ENCODE peak calls at places on chromosomes 3 and 15, in eight cellular contexts. One of them, this sample, is unnamed.
A peak's percentile ranks its signal among the peaks of the same experiment; 100 is the strongest.

GRCh38 chr3:108437439-108437838 is 73.0 kb downstream of the MYH15 start:
- DNase-seq in Daoy: no peak
- DNase-seq in BE2C: no peak
- DNase-seq in activated naive CD4-positive, alpha-beta T cell treated with anti-CD3 and anti-CD28 coated beads, Interleukin-2, amount 50 U/mL, for 72 hours: no peak
- DNase-seq in mesothelial cell of epicardium: no peak
- DNase-seq in NCI-H146: peak; percentile 91
- DNase-seq in hepatic stellate cell: no peak
- DNase-seq in stimulated activated CD4-positive, alpha-beta T cell treated with anti-CD3 and anti-CD28 coated beads, Interleukin-12 subunit alpha, Interleukin-12 subunit beta, amount 100 ng/mL, for 4 hours: no peak
- DNase-seq in this sample: peak; percentile 88

GRCh38 chr3:10420745-10421475 is 84.5 kb downstream of the ATP2B2 start:
- DNase-seq in mesothelial cell of epicardium: no peak
- DNase-seq in NCI-H146: no peak
- DNase-seq in activated naive CD4-positive, alpha-beta T cell treated with anti-CD3 and anti-CD28 coated beads, Interleukin-2, amount 50 U/mL, for 72 hours: no peak
- DNase-seq in Daoy: no peak
- DNase-seq in hepatic stellate cell: no peak
- DNase-seq in stimulated activated CD4-positive, alpha-beta T cell treated with anti-CD3 and anti-CD28 coated beads, Interleukin-12 subunit alpha, Interleukin-12 subunit beta, amount 100 ng/mL, for 4 hours: no peak
- DNase-seq in BE2C: no peak
- DNase-seq in this sample: no peak

GRCh38 chr15:82855286-82856092 is 46.1 kb downstream of the WHAMM start:
- DNase-seq in Daoy: no peak
- DNase-seq in BE2C: no peak
- DNase-seq in hepatic stellate cell: no peak
- DNase-seq in activated naive CD4-positive, alpha-beta T cell treated with anti-CD3 and anti-CD28 coated beads, Interleukin-2, amount 50 U/mL, for 72 hours: no peak
- DNase-seq in stimulated activated CD4-positive, alpha-beta T cell treated with anti-CD3 and anti-CD28 coated beads, Interleukin-12 subunit alpha, Interleukin-12 subunit beta, amount 100 ng/mL, for 4 hours: no peak
- DNase-seq in NCI-H146: no peak
- DNase-seq in mesothelial cell of epicardium: no peak
- DNase-seq in this sample: no peak

GRCh38 chr3:150223568-150223967 is 184.5 kb upstream of the TSC22D2 start:
- DNase-seq in Daoy: no peak
- DNase-seq in NCI-H146: no peak
- DNase-seq in hepatic stellate cell: no peak
- DNase-seq in BE2C: no peak
- DNase-seq in mesothelial cell of epicardium: no peak
- DNase-seq in stimulated activated CD4-positive, alpha-beta T cell treated with anti-CD3 and anti-CD28 coated beads, Interleukin-12 subunit alpha, Interleukin-12 subunit beta, amount 100 ng/mL, for 4 hours: no peak
- DNase-seq in activated naive CD4-positive, alpha-beta T cell treated with anti-CD3 and anti-CD28 coated beads, Interleukin-2, amount 50 U/mL, for 72 hours: no peak
- DNase-seq in this sample: no peak

GRCh38 chr15:31214864-31215489 is 111.7 kb upstream of the KLF13 start:
- DNase-seq in NCI-H146: no peak
- DNase-seq in mesothelial cell of epicardium: no peak
- DNase-seq in Daoy: no peak
- DNase-seq in hepatic stellate cell: peak; percentile 30
- DNase-seq in stimulated activated CD4-positive, alpha-beta T cell treated with anti-CD3 and anti-CD28 coated beads, Interleukin-12 subunit alpha, Interleukin-12 subunit beta, amount 100 ng/mL, for 4 hours: no peak
- DNase-seq in activated naive CD4-positive, alpha-beta T cell treated with anti-CD3 and anti-CD28 coated beads, Interleukin-2, amount 50 U/mL, for 72 hours: no peak
- DNase-seq in BE2C: no peak
- DNase-seq in this sample: no peak

GRCh38 chr3:160999268-160999667 is 105.9 kb downstream of the B3GALNT1 start:
- DNase-seq in mesothelial cell of epicardium: no peak
- DNase-seq in BE2C: no peak
- DNase-seq in activated naive CD4-positive, alpha-beta T cell treated with anti-CD3 and anti-CD28 coated beads, Interleukin-2, amount 50 U/mL, for 72 hours: no peak
- DNase-seq in Daoy: peak; percentile 41
- DNase-seq in stimulated activated CD4-positive, alpha-beta T cell treated with anti-CD3 and anti-CD28 coated beads, Interleukin-12 subunit alpha, Interleukin-12 subunit beta, amount 100 ng/mL, for 4 hours: no peak
- DNase-seq in hepatic stellate cell: no peak
- DNase-seq in NCI-H146: peak; percentile 54
- DNase-seq in this sample: no peak

GRCh38 chr15:32671339-32672325 is 30.1 kb downstream of the SCG5 start:
- DNase-seq in BE2C: no peak
- DNase-seq in NCI-H146: no peak
- DNase-seq in mesothelial cell of epicardium: no peak
- DNase-seq in Daoy: no peak
- DNase-seq in stimulated activated CD4-positive, alpha-beta T cell treated with anti-CD3 and anti-CD28 coated beads, Interleukin-12 subunit alpha, Interleukin-12 subunit beta, amount 100 ng/mL, for 4 hours: no peak
- DNase-seq in hepatic stellate cell: no peak
- DNase-seq in activated naive CD4-positive, alpha-beta T cell treated with anti-CD3 and anti-CD28 coated beads, Interleukin-2, amount 50 U/mL, for 72 hours: no peak
- DNase-seq in this sample: no peak

GRCh38 chr3:41997702-41998551 is 36.0 kb upstream of the ULK4 start:
- DNase-seq in Daoy: no peak
- DNase-seq in NCI-H146: no peak
- DNase-seq in mesothelial cell of epicardium: no peak
- DNase-seq in activated naive CD4-positive, alpha-beta T cell treated with anti-CD3 and anti-CD28 coated beads, Interleukin-2, amount 50 U/mL, for 72 hours: no peak
- DNase-seq in hepatic stellate cell: no peak
- DNase-seq in stimulated activated CD4-positive, alpha-beta T cell treated with anti-CD3 and anti-CD28 coated beads, Interleukin-12 subunit alpha, Interleukin-12 subunit beta, amount 100 ng/mL, for 4 hours: no peak
- DNase-seq in BE2C: no peak
- DNase-seq in this sample: no peak

GRCh38 chr15:37682304-37682703 is 252.1 kb upstream of the TMCO5A start:
- DNase-seq in BE2C: no peak
- DNase-seq in Daoy: peak; percentile 1
- DNase-seq in activated naive CD4-positive, alpha-beta T cell treated with anti-CD3 and anti-CD28 coated beads, Interleukin-2, amount 50 U/mL, for 72 hours: no peak
- DNase-seq in mesothelial cell of epicardium: no peak
- DNase-seq in stimulated activated CD4-positive, alpha-beta T cell treated with anti-CD3 and anti-CD28 coated beads, Interleukin-12 subunit alpha, Interleukin-12 subunit beta, amount 100 ng/mL, for 4 hours: no peak
- DNase-seq in hepatic stellate cell: no peak
- DNase-seq in NCI-H146: no peak
- DNase-seq in this sample: no peak

GRCh38 chr3:147398841-147399534 is 7.4 kb downstream of the ZIC4 start:
- DNase-seq in stimulated activated CD4-positive, alpha-beta T cell treated with anti-CD3 and anti-CD28 coated beads, Interleukin-12 subunit alpha, Interleukin-12 subunit beta, amount 100 ng/mL, for 4 hours: no peak
- DNase-seq in NCI-H146: peak; percentile 24
- DNase-seq in hepatic stellate cell: no peak
- DNase-seq in activated naive CD4-positive, alpha-beta T cell treated with anti-CD3 and anti-CD28 coated beads, Interleukin-2, amount 50 U/mL, for 72 hours: no peak
- DNase-seq in BE2C: no peak
- DNase-seq in mesothelial cell of epicardium: no peak
- DNase-seq in Daoy: no peak
- DNase-seq in this sample: no peak

GRCh38 chr15:57522148-57522547 is 69.6 kb upstream of the MYZAP start:
- DNase-seq in BE2C: no peak
- DNase-seq in mesothelial cell of epicardium: no peak
- DNase-seq in stimulated activated CD4-positive, alpha-beta T cell treated with anti-CD3 and anti-CD28 coated beads, Interleukin-12 subunit alpha, Interleukin-12 subunit beta, amount 100 ng/mL, for 4 hours: no peak
- DNase-seq in Daoy: no peak
- DNase-seq in NCI-H146: no peak
- DNase-seq in hepatic stellate cell: no peak
- DNase-seq in activated naive CD4-positive, alpha-beta T cell treated with anti-CD3 and anti-CD28 coated beads, Interleukin-2, amount 50 U/mL, for 72 hours: no peak
- DNase-seq in this sample: peak; percentile 27

GRCh38 chr15:57832183-57832582 is 125.7 kb downstream of the POLR2M start:
- DNase-seq in BE2C: no peak
- DNase-seq in stimulated activated CD4-positive, alpha-beta T cell treated with anti-CD3 and anti-CD28 coated beads, Interleukin-12 subunit alpha, Interleukin-12 subunit beta, amount 100 ng/mL, for 4 hours: no peak
- DNase-seq in mesothelial cell of epicardium: no peak
- DNase-seq in NCI-H146: no peak
- DNase-seq in Daoy: no peak
- DNase-seq in hepatic stellate cell: no peak
- DNase-seq in activated naive CD4-positive, alpha-beta T cell treated with anti-CD3 and anti-CD28 coated beads, Interleukin-2, amount 50 U/mL, for 72 hours: no peak
- DNase-seq in this sample: no peak

GRCh38 chr3:39601241-39601640 is 133.8 kb downstream of the MOBP start:
- DNase-seq in activated naive CD4-positive, alpha-beta T cell treated with anti-CD3 and anti-CD28 coated beads, Interleukin-2, amount 50 U/mL, for 72 hours: no peak
- DNase-seq in mesothelial cell of epicardium: no peak
- DNase-seq in NCI-H146: no peak
- DNase-seq in BE2C: no peak
- DNase-seq in stimulated activated CD4-positive, alpha-beta T cell treated with anti-CD3 and anti-CD28 coated beads, Interleukin-12 subunit alpha, Interleukin-12 subunit beta, amount 100 ng/mL, for 4 hours: no peak
- DNase-seq in Daoy: no peak
- DNase-seq in hepatic stellate cell: no peak
- DNase-seq in this sample: no peak

GRCh38 chr3:159032311-159032710 is 230.5 kb downstream of the MFSD1 start:
- DNase-seq in activated naive CD4-positive, alpha-beta T cell treated with anti-CD3 and anti-CD28 coated beads, Interleukin-2, amount 50 U/mL, for 72 hours: no peak
- DNase-seq in BE2C: no peak
- DNase-seq in mesothelial cell of epicardium: no peak
- DNase-seq in Daoy: no peak
- DNase-seq in stimulated activated CD4-positive, alpha-beta T cell treated with anti-CD3 and anti-CD28 coated beads, Interleukin-12 subunit alpha, Interleukin-12 subunit beta, amount 100 ng/mL, for 4 hours: no peak
- DNase-seq in NCI-H146: no peak
- DNase-seq in hepatic stellate cell: no peak
- DNase-seq in this sample: no peak

GRCh38 chr3:11413071-11413470 is 140.9 kb downstream of the ATG7 start:
- DNase-seq in Daoy: no peak
- DNase-seq in NCI-H146: no peak
- DNase-seq in mesothelial cell of epicardium: no peak
- DNase-seq in stimulated activated CD4-positive, alpha-beta T cell treated with anti-CD3 and anti-CD28 coated beads, Interleukin-12 subunit alpha, Interleukin-12 subunit beta, amount 100 ng/mL, for 4 hours: no peak
- DNase-seq in BE2C: no peak
- DNase-seq in hepatic stellate cell: no peak
- DNase-seq in activated naive CD4-positive, alpha-beta T cell treated with anti-CD3 and anti-CD28 coated beads, Interleukin-2, amount 50 U/mL, for 72 hours: no peak
- DNase-seq in this sample: no peak

GRCh38 chr3:127420825-127421224 is 133.0 kb upstream of the PRR20G start:
- DNase-seq in BE2C: no peak
- DNase-seq in mesothelial cell of epicardium: no peak
- DNase-seq in Daoy: no peak
- DNase-seq in activated naive CD4-positive, alpha-beta T cell treated with anti-CD3 and anti-CD28 coated beads, Interleukin-2, amount 50 U/mL, for 72 hours: no peak
- DNase-seq in stimulated activated CD4-positive, alpha-beta T cell treated with anti-CD3 and anti-CD28 coated beads, Interleukin-12 subunit alpha, Interleukin-12 subunit beta, amount 100 ng/mL, for 4 hours: no peak
- DNase-seq in NCI-H146: no peak
- DNase-seq in hepatic stellate cell: no peak
- DNase-seq in this sample: no peak

GRCh38 chr3:130699765-130700164 is 46.9 kb downstream of the PIK3R4 start:
- DNase-seq in activated naive CD4-positive, alpha-beta T cell treated with anti-CD3 and anti-CD28 coated beads, Interleukin-2, amount 50 U/mL, for 72 hours: no peak
- DNase-seq in mesothelial cell of epicardium: no peak
- DNase-seq in BE2C: peak; percentile 17
- DNase-seq in hepatic stellate cell: peak; percentile 5
- DNase-seq in Daoy: peak; percentile 15
- DNase-seq in NCI-H146: peak; percentile 19
- DNase-seq in stimulated activated CD4-positive, alpha-beta T cell treated with anti-CD3 and anti-CD28 coated beads, Interleukin-12 subunit alpha, Interleukin-12 subunit beta, amount 100 ng/mL, for 4 hours: no peak
- DNase-seq in this sample: peak; percentile 16

GRCh38 chr15:79849789-79850188 is 47.0 kb downstream of the MTHFS start:
- DNase-seq in mesothelial cell of epicardium: no peak
- DNase-seq in NCI-H146: peak; percentile 9
- DNase-seq in activated naive CD4-positive, alpha-beta T cell treated with anti-CD3 and anti-CD28 coated beads, Interleukin-2, amount 50 U/mL, for 72 hours: peak; percentile 12
- DNase-seq in Daoy: peak; percentile 24
- DNase-seq in hepatic stellate cell: peak; percentile 36
- DNase-seq in stimulated activated CD4-positive, alpha-beta T cell treated with anti-CD3 and anti-CD28 coated beads, Interleukin-12 subunit alpha, Interleukin-12 subunit beta, amount 100 ng/mL, for 4 hours: peak; percentile 4
- DNase-seq in BE2C: peak; percentile 64
- DNase-seq in this sample: peak; percentile 31

GRCh38 chr3:101950510-101950909 is 101.2 kb downstream of the NFKBIZ start:
- DNase-seq in activated naive CD4-positive, alpha-beta T cell treated with anti-CD3 and anti-CD28 coated beads, Interleukin-2, amount 50 U/mL, for 72 hours: no peak
- DNase-seq in hepatic stellate cell: no peak
- DNase-seq in mesothelial cell of epicardium: no peak
- DNase-seq in stimulated activated CD4-positive, alpha-beta T cell treated with anti-CD3 and anti-CD28 coated beads, Interleukin-12 subunit alpha, Interleukin-12 subunit beta, amount 100 ng/mL, for 4 hours: no peak
- DNase-seq in NCI-H146: no peak
- DNase-seq in BE2C: no peak
- DNase-seq in Daoy: peak; percentile 95
- DNase-seq in this sample: no peak

GRCh38 chr3:176275538-176275937 is 921.7 kb downstream of the TBL1XR1 start:
- DNase-seq in Daoy: no peak
- DNase-seq in stimulated activated CD4-positive, alpha-beta T cell treated with anti-CD3 and anti-CD28 coated beads, Interleukin-12 subunit alpha, Interleukin-12 subunit beta, amount 100 ng/mL, for 4 hours: no peak
- DNase-seq in mesothelial cell of epicardium: no peak
- DNase-seq in BE2C: no peak
- DNase-seq in NCI-H146: no peak
- DNase-seq in activated naive CD4-positive, alpha-beta T cell treated with anti-CD3 and anti-CD28 coated beads, Interleukin-2, amount 50 U/mL, for 72 hours: no peak
- DNase-seq in hepatic stellate cell: no peak
- DNase-seq in this sample: no peak

GRCh38 chr3:138042043-138042442 is 32.1 kb downstream of the CLDN18 start:
- DNase-seq in stimulated activated CD4-positive, alpha-beta T cell treated with anti-CD3 and anti-CD28 coated beads, Interleukin-12 subunit alpha, Interleukin-12 subunit beta, amount 100 ng/mL, for 4 hours: no peak
- DNase-seq in NCI-H146: no peak
- DNase-seq in Daoy: peak; percentile 54
- DNase-seq in activated naive CD4-positive, alpha-beta T cell treated with anti-CD3 and anti-CD28 coated beads, Interleukin-2, amount 50 U/mL, for 72 hours: no peak
- DNase-seq in mesothelial cell of epicardium: no peak
- DNase-seq in BE2C: no peak
- DNase-seq in hepatic stellate cell: peak; percentile 40
- DNase-seq in this sample: no peak

GRCh38 chr3:42451116-42451515 is 40.7 kb upstream of the LYZL4 start:
- DNase-seq in mesothelial cell of epicardium: no peak
- DNase-seq in stimulated activated CD4-positive, alpha-beta T cell treated with anti-CD3 and anti-CD28 coated beads, Interleukin-12 subunit alpha, Interleukin-12 subunit beta, amount 100 ng/mL, for 4 hours: no peak
- DNase-seq in hepatic stellate cell: no peak
- DNase-seq in BE2C: no peak
- DNase-seq in Daoy: peak; percentile 18
- DNase-seq in activated naive CD4-positive, alpha-beta T cell treated with anti-CD3 and anti-CD28 coated beads, Interleukin-2, amount 50 U/mL, for 72 hours: no peak
- DNase-seq in NCI-H146: no peak
- DNase-seq in this sample: no peak

GRCh38 chr15:70976856-70977255 is 84.2 kb downstream of the LRRC49 start:
- DNase-seq in hepatic stellate cell: peak; percentile 8
- DNase-seq in BE2C: no peak
- DNase-seq in mesothelial cell of epicardium: no peak
- DNase-seq in stimulated activated CD4-positive, alpha-beta T cell treated with anti-CD3 and anti-CD28 coated beads, Interleukin-12 subunit alpha, Interleukin-12 subunit beta, amount 100 ng/mL, for 4 hours: no peak
- DNase-seq in NCI-H146: no peak
- DNase-seq in activated naive CD4-positive, alpha-beta T cell treated with anti-CD3 and anti-CD28 coated beads, Interleukin-2, amount 50 U/mL, for 72 hours: no peak
- DNase-seq in Daoy: no peak
- DNase-seq in this sample: no peak

GRCh38 chr3:188929138-188929537 is 242.6 kb upstream of the TPRG1 start:
- DNase-seq in hepatic stellate cell: no peak
- DNase-seq in stimulated activated CD4-positive, alpha-beta T cell treated with anti-CD3 and anti-CD28 coated beads, Interleukin-12 subunit alpha, Interleukin-12 subunit beta, amount 100 ng/mL, for 4 hours: no peak
- DNase-seq in BE2C: no peak
- DNase-seq in activated naive CD4-positive, alpha-beta T cell treated with anti-CD3 and anti-CD28 coated beads, Interleukin-2, amount 50 U/mL, for 72 hours: no peak
- DNase-seq in NCI-H146: no peak
- DNase-seq in Daoy: no peak
- DNase-seq in mesothelial cell of epicardium: no peak
- DNase-seq in this sample: no peak

GRCh38 chr15:40300367-40300766 is 7.4 kb downstream of the PLCB2 start:
- DNase-seq in mesothelial cell of epicardium: no peak
- DNase-seq in Daoy: no peak
- DNase-seq in NCI-H146: no peak
- DNase-seq in BE2C: no peak
- DNase-seq in hepatic stellate cell: no peak
- DNase-seq in activated naive CD4-positive, alpha-beta T cell treated with anti-CD3 and anti-CD28 coated beads, Interleukin-2, amount 50 U/mL, for 72 hours: no peak
- DNase-seq in stimulated activated CD4-positive, alpha-beta T cell treated with anti-CD3 and anti-CD28 coated beads, Interleukin-12 subunit alpha, Interleukin-12 subunit beta, amount 100 ng/mL, for 4 hours: no peak
- DNase-seq in this sample: no peak

GRCh38 chr3:171077261-171077660 is 50.7 kb upstream of the SLC2A2 start:
- DNase-seq in hepatic stellate cell: no peak
- DNase-seq in activated naive CD4-positive, alpha-beta T cell treated with anti-CD3 and anti-CD28 coated beads, Interleukin-2, amount 50 U/mL, for 72 hours: no peak
- DNase-seq in Daoy: no peak
- DNase-seq in mesothelial cell of epicardium: no peak
- DNase-seq in NCI-H146: no peak
- DNase-seq in stimulated activated CD4-positive, alpha-beta T cell treated with anti-CD3 and anti-CD28 coated beads, Interleukin-12 subunit alpha, Interleukin-12 subunit beta, amount 100 ng/mL, for 4 hours: no peak
- DNase-seq in BE2C: no peak
- DNase-seq in this sample: no peak

GRCh38 chr3:158782283-158782682 is 19.6 kb upstream of the MFSD1 start:
- DNase-seq in hepatic stellate cell: no peak
- DNase-seq in stimulated activated CD4-positive, alpha-beta T cell treated with anti-CD3 and anti-CD28 coated beads, Interleukin-12 subunit alpha, Interleukin-12 subunit beta, amount 100 ng/mL, for 4 hours: no peak
- DNase-seq in Daoy: no peak
- DNase-seq in NCI-H146: no peak
- DNase-seq in activated naive CD4-positive, alpha-beta T cell treated with anti-CD3 and anti-CD28 coated beads, Interleukin-2, amount 50 U/mL, for 72 hours: no peak
- DNase-seq in mesothelial cell of epicardium: no peak
- DNase-seq in BE2C: no peak
- DNase-seq in this sample: no peak

GRCh38 chr15:95799286-95800187 is 531.0 kb upstream of the NR2F2 start:
- DNase-seq in Daoy: peak; percentile 44
- DNase-seq in mesothelial cell of epicardium: no peak
- DNase-seq in activated naive CD4-positive, alpha-beta T cell treated with anti-CD3 and anti-CD28 coated beads, Interleukin-2, amount 50 U/mL, for 72 hours: no peak
- DNase-seq in stimulated activated CD4-positive, alpha-beta T cell treated with anti-CD3 and anti-CD28 coated beads, Interleukin-12 subunit alpha, Interleukin-12 subunit beta, amount 100 ng/mL, for 4 hours: no peak
- DNase-seq in NCI-H146: no peak
- DNase-seq in BE2C: no peak
- DNase-seq in hepatic stellate cell: peak; percentile 41
- DNase-seq in this sample: no peak

GRCh38 chr3:148697311-148698189 is at the start of gene AGTR1:
- DNase-seq in activated naive CD4-positive, alpha-beta T cell treated with anti-CD3 and anti-CD28 coated beads, Interleukin-2, amount 50 U/mL, for 72 hours: no peak
- DNase-seq in stimulated activated CD4-positive, alpha-beta T cell treated with anti-CD3 and anti-CD28 coated beads, Interleukin-12 subunit alpha, Interleukin-12 subunit beta, amount 100 ng/mL, for 4 hours: no peak
- DNase-seq in Daoy: peak; percentile 28
- DNase-seq in BE2C: peak; percentile 58
- DNase-seq in hepatic stellate cell: peak; percentile 55
- DNase-seq in NCI-H146: peak; percentile 48
- DNase-seq in mesothelial cell of epicardium: peak; percentile 51
- DNase-seq in this sample: no peak

GRCh38 chr3:5264896-5265770 is 77.6 kb downstream of the EDEM1 start:
- DNase-seq in activated naive CD4-positive, alpha-beta T cell treated with anti-CD3 and anti-CD28 coated beads, Interleukin-2, amount 50 U/mL, for 72 hours: no peak
- DNase-seq in mesothelial cell of epicardium: no peak
- DNase-seq in BE2C: no peak
- DNase-seq in Daoy: no peak
- DNase-seq in hepatic stellate cell: no peak
- DNase-seq in stimulated activated CD4-positive, alpha-beta T cell treated with anti-CD3 and anti-CD28 coated beads, Interleukin-12 subunit alpha, Interleukin-12 subunit beta, amount 100 ng/mL, for 4 hours: no peak
- DNase-seq in NCI-H146: no peak
- DNase-seq in this sample: no peak

GRCh38 chr3:18098960-18099587 is 326.1 kb downstream of the SATB1 start:
- DNase-seq in hepatic stellate cell: peak; percentile 21
- DNase-seq in activated naive CD4-positive, alpha-beta T cell treated with anti-CD3 and anti-CD28 coated beads, Interleukin-2, amount 50 U/mL, for 72 hours: peak; percentile 41
- DNase-seq in stimulated activated CD4-positive, alpha-beta T cell treated with anti-CD3 and anti-CD28 coated beads, Interleukin-12 subunit alpha, Interleukin-12 subunit beta, amount 100 ng/mL, for 4 hours: no peak
- DNase-seq in NCI-H146: no peak
- DNase-seq in Daoy: peak; percentile 95
- DNase-seq in mesothelial cell of epicardium: no peak
- DNase-seq in BE2C: peak; percentile 30
- DNase-seq in this sample: no peak